ENCODE peak calls at places on chromosomes 11 and 22, in nine cellular contexts. S, R, Y, A, M, C, T, H and I are unnamed samples.

GRCh38 chr11:94653561-94653960 is 86.4 kb downstream of the PIWIL4 start:
- DNase-seq in S (no peak), R (no peak), Y (no peak), A (no peak), M (no peak), C (no peak), T (no peak), H (no peak), I (no peak)

GRCh38 chr22:19879996-19880785 is 25.5 kb upstream of the GNB1L start:
- DNase-seq in S (no peak), R (no peak), Y (no peak), A (no peak), M (no peak), C (no peak), T (no peak), H (peak; percentile 12), I (no peak)

GRCh38 chr22:38418589-38418988 is 36.4 kb downstream of the KCNJ4 start:
- DNase-seq in S (no peak), R (no peak), Y (no peak), A (no peak), M (no peak), C (peak; percentile 13), T (no peak), H (no peak), I (peak; percentile 9)

GRCh38 chr11:130514851-130515250 is 66.4 kb downstream of the ADAMTS15 start:
- DNase-seq in S (no peak), R (no peak), Y (no peak), A (no peak), M (no peak), C (no peak), T (no peak), H (no peak), I (no peak)

GRCh38 chr11:43920598-43921419 is 21.6 kb upstream of the C11orf96 start:
- DNase-seq in S (peak; percentile 34), R (no peak), Y (peak; percentile 99), A (no peak), M (no peak), C (no peak), T (peak; percentile 100), H (peak; percentile 91), I (peak; percentile 78)

GRCh38 chr11:33128739-33129138 is 32.5 kb downstream of the CSTF3 start:
- DNase-seq in S (no peak), R (no peak), Y (no peak), A (no peak), M (no peak), C (no peak), T (no peak), H (no peak), I (no peak)

GRCh38 chr11:36441610-36442208 is 68.4 kb downstream of the TRAF6 start:
- DNase-seq in S (no peak), R (no peak), Y (no peak), A (no peak), M (no peak), C (no peak), T (no peak), H (no peak), I (no peak)

GRCh38 chr11:124766156-124766555 is 4.1 kb upstream of the ESAM start:
- DNase-seq in S (no peak), R (no peak), Y (no peak), A (no peak), M (no peak), C (no peak), T (no peak), H (peak; percentile 63), I (no peak)

GRCh38 chr11:94417386-94417987 is 16.3 kb upstream of the GPR83 start:
- DNase-seq in S (peak; percentile 9), R (no peak), Y (no peak), A (no peak), M (no peak), C (no peak), T (peak; percentile 54), H (peak; percentile 25), I (no peak)

GRCh38 chr22:35441489-35442100 is 41.7 kb downstream of the MCM5 start:
- DNase-seq in S (no peak), R (no peak), Y (no peak), A (no peak), M (no peak), C (no peak), T (no peak), H (no peak), I (no peak)

GRCh38 chr22:31102441-31103081 is 4.8 kb downstream of the SELENOM start:
- DNase-seq in S (no peak), R (no peak), Y (peak; percentile 86), A (no peak), M (peak; percentile 72), C (peak; percentile 75), T (peak; percentile 96), H (peak; percentile 84), I (peak; percentile 63)

GRCh38 chr11:65492637-65493366 is 6.0 kb upstream of the MALAT1 start:
- DNase-seq in S (no peak), R (no peak), Y (no peak), A (no peak), M (peak; percentile 78), C (peak; percentile 83), T (peak; percentile 91), H (no peak), I (no peak)

GRCh38 chr22:41636467-41636866 is 15.4 kb downstream of the XRCC6 start:
- DNase-seq in S (no peak), R (no peak), Y (no peak), A (no peak), M (no peak), C (no peak), T (peak; percentile 73), H (no peak), I (no peak)

GRCh38 chr11:1837171-1838076 is 1.4 kb upstream of the TNNI2 start:
- DNase-seq in S (peak; percentile 43), R (no peak), Y (no peak), A (peak; percentile 39), M (no peak), C (peak; percentile 85), T (peak; percentile 46), H (peak; percentile 45), I (peak; percentile 76)

GRCh38 chr11:60193687-60194433 is 11.0 kb upstream of the MS4A6A start:
- DNase-seq in S (peak; percentile 78), R (peak; percentile 14), Y (peak; percentile 1), A (peak; percentile 49), M (no peak), C (no peak), T (peak; percentile 42), H (peak; percentile 58), I (peak; percentile 58)

GRCh38 chr11:120031612-120032600 is 106.0 kb downstream of the TRIM29 start:
- DNase-seq in S (no peak), R (no peak), Y (no peak), A (no peak), M (no peak), C (no peak), T (no peak), H (no peak), I (no peak)

GRCh38 chr22:26711205-26711958 is 54.0 kb downstream of the MIAT start:
- DNase-seq in S (peak; percentile 85), R (no peak), Y (no peak), A (peak; percentile 60), M (no peak), C (no peak), T (no peak), H (no peak), I (no peak)

GRCh38 chr11:33724644-33725035 is 11.6 kb downstream of the CD59 start:
- DNase-seq in S (no peak), R (no peak), Y (no peak), A (no peak), M (no peak), C (no peak), T (peak; percentile 77), H (no peak), I (no peak)

GRCh38 chr22:23023294-23023693 is 47.0 kb upstream of the GNAZ start:
- DNase-seq in S (no peak), R (no peak), Y (no peak), A (no peak), M (no peak), C (no peak), T (no peak), H (no peak), I (no peak)

GRCh38 chr11:58286249-58286648 is 18.2 kb upstream of the OR10W1 start:
- DNase-seq in S (peak; percentile 46), R (peak; percentile 32), Y (no peak), A (no peak), M (no peak), C (no peak), T (peak; percentile 47), H (peak; percentile 54), I (peak; percentile 47)

DNA sequence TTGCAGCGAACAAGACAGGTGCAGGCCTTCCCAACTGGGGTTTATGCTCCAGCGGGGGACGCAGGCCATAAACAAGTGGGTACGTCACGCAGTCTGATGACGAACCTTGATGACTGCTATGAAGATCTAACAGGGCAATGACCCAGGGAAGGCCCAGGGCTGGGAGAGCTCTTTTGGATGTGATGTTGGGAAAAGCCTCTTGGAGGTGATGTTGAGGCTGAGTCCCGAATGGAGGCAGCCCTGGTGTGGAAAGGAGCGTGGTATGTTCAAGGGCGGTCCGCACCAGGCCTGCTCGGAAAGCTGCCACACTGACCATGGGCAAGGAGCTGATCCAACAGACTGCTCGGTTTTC is 5.8 kb downstream of the FADS2 start:
- DNase-seq in S (no peak), R (no peak), Y (no peak), A (no peak), M (no peak), C (no peak), T (no peak), H (no peak), I (no peak)
- H3K4me3 ChIP-seq in S (no peak overlapping the region), R (peak overlapping the region; percentile 74), Y (no peak overlapping the region), A (peak overlapping the region; percentile 26), M (no peak overlapping the region), C (no peak overlapping the region), T (no peak overlapping the region), H (no peak overlapping the region), I (no peak overlapping the region)

DNA sequence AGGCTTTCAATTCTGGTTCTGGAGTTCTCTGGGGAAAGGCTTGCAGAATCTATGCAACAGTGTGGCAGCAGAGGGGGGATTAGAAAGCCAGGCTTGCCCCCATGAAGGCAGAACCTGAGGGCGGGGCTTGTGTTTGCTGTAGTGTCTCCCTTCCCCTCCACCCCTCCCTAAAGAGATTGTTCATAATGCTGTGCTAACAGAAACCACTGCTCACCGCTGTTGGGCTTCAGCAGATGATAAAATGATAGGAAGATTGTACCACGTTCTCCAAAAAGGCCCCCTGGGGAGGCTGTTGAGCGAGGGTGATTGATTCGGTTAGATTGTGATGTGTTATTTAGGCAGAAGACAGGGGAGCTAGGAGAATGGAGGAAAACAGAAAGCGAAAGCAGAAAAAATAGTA is 215.3 kb upstream of the NCAM1 start:
- DNase-seq in S (peak; percentile 31), R (no peak), Y (no peak), A (no peak), M (no peak), C (no peak), T (no peak), H (no peak), I (no peak)
- H3K4me3 ChIP-seq in S (peak overlapping the region; percentile 45), R (no peak overlapping the region), Y (no peak overlapping the region), A (peak overlapping the region; percentile 13), M (no peak overlapping the region), C (no peak overlapping the region), T (no peak overlapping the region), H (no peak overlapping the region), I (no peak overlapping the region)

GRCh38 chr22:20979243-20979809 is 2.8 kb upstream of the LZTR1 start:
- DNase-seq in S (no peak), R (no peak), Y (no peak), A (no peak), M (peak; percentile 77), C (peak; percentile 89), T (peak; percentile 82), H (no peak), I (no peak)
- H3K4me3 ChIP-seq in S (no peak overlapping the region), R (no peak overlapping the region), Y (peak overlapping the region; percentile 16), A (no peak overlapping the region), M (peak overlapping the region; percentile 67), C (no peak overlapping the region), T (peak overlapping the region; percentile 26), H (no peak overlapping the region), I (no peak overlapping the region)

GRCh38 chr11:71895961-71896360 is 17.7 kb downstream of the DEFB131B start:
- DNase-seq in S (no peak), R (no peak), Y (no peak), A (no peak), M (no peak), C (no peak), T (no peak), H (no peak), I (no peak)
- H3K4me3 ChIP-seq in S (no peak overlapping the region), R (no peak overlapping the region), Y (no peak overlapping the region), A (no peak overlapping the region), M (no peak overlapping the region), C (no peak overlapping the region), T (no peak overlapping the region), H (no peak overlapping the region), I (no peak overlapping the region)